ENCODE peak calls at places on chromosomes 11 and 22, in nine cellular contexts. D is heart right ventricle, J is heart left ventricle, F is brain microvascular endothelial cell, N is breast epithelium, W is IMR-90, M is HCT116, K is bronchial epithelial cell, E is spleen. U is an unnamed sample. For H3K36me3 and H3K27me3, the result is how much of the 10 kb centered on the place peaks cover.

GRCh38 chr11:690738-691633 is 4.0 kb downstream of the DEAF1 start:
- DNase-seq in D (no peak), K (no peak), W (no peak), J (no peak), F (no peak), E (no peak), M (no peak), N (no peak), U (no peak)

GRCh38 chr22:32579533-32580220 is 105.1 kb downstream of the FBXO7 start:
- DNase-seq in K (no peak), E (peak), J (peak), F (peak), D (no peak), N (no peak), M (no peak), W (peak), U (peak)

GRCh38 chr11:86577663-86578636 is 94.5 kb downstream of the ME3 start:
- DNase-seq in K (peak), W (peak), E (peak), J (peak), D (peak), N (peak), F (peak), M (peak), U (peak)

GRCh38 chr22:50507421-50507990 is at the start of gene LMF2:
- DNase-seq in E (peak), F (peak), K (peak), M (no peak), D (peak), N (peak), W (no peak), J (peak), U (peak)

GRCh38 chr11:65551572-65552398 is 6.4 kb downstream of the LTBP3 start:
- DNase-seq in J (peak), E (peak), F (no peak), M (peak), W (peak), K (peak), D (no peak), N (no peak), U (no peak)

GRCh38 chr11:9219115-9219514 is 46.0 kb downstream of the DENND5A start:
- DNase-seq in J (no peak), F (no peak), E (no peak), N (no peak), M (no peak), K (no peak), W (peak), D (no peak), U (no peak)

GRCh38 chr11:75743711-75744563 is 24.6 kb upstream of the DGAT2 start:
- DNase-seq in J (peak), K (peak), F (no peak), M (no peak), N (no peak), W (no peak), D (no peak), E (no peak), U (no peak)

GRCh38 chr22:41429232-41429945 is 17.2 kb downstream of the TOB2 start:
- DNase-seq in E (no peak), K (peak), M (no peak), J (no peak), D (no peak), N (no peak), F (no peak), W (no peak), U (no peak)

GRCh38 chr11:124917115-124917637 is 1.9 kb upstream of the HEPN1 start:
- DNase-seq in J (no peak), D (no peak), F (no peak), E (no peak), W (peak), K (peak), M (no peak), N (no peak), U (no peak)

GRCh38 chr22:36911887-36912661 is 1.4 kb upstream of the CSF2RB start:
- DNase-seq in D (no peak), F (no peak), M (no peak), K (no peak), N (peak), J (no peak), W (no peak), E (no peak), U (no peak)

GRCh38 chr11:12377106-12377823 is at the start of gene PARVA:
- DNase-seq in F (peak), N (peak), D (peak), K (peak), J (peak), W (peak), E (no peak), M (peak), U (peak)

GRCh38 chr11:126122863-126123262 is 60.2 kb upstream of the CDON start:
- DNase-seq in N (no peak), E (peak), M (no peak), F (no peak), K (no peak), W (no peak), J (no peak), D (no peak), U (peak)

GRCh38 chr11:7871056-7871455 is 60.0 kb downstream of the OR10A6 start:
- DNase-seq in N (no peak), J (no peak), D (no peak), F (no peak), E (no peak), K (peak), M (no peak), W (peak), U (no peak)

GRCh38 chr11:127806486-127806885 is 780.9 kb downstream of the ETS1 start:
- DNase-seq in K (no peak), E (no peak), W (no peak), J (no peak), D (no peak), F (no peak), M (no peak), N (no peak), U (no peak)

GRCh38 chr11:16604784-16605439 is 133.5 kb upstream of the C11orf58 start:
- DNase-seq in N (no peak), F (peak), J (peak), K (peak), E (peak), M (no peak), W (peak), D (peak), U (no peak)

GRCh38 chr22:31537019-31537535 is 40.7 kb downstream of the SFI1 start:
- DNase-seq in F (no peak), W (no peak), E (no peak), J (no peak), M (no peak), D (no peak), N (no peak), K (no peak), U (no peak)

GRCh38 chr11:78156081-78156844 is 16.8 kb upstream of the ALG8 start:
- DNase-seq in J (no peak), F (no peak), N (no peak), W (no peak), E (peak), M (no peak), D (no peak), K (no peak), U (no peak)

GRCh38 chr11:74138572-74138971 is 32.2 kb downstream of the C2CD3 start:
- DNase-seq in F (peak), D (peak), M (peak), J (peak), W (peak), N (peak), E (no peak), K (peak), U (no peak)

GRCh38 chr11:71478216-71478840 is 25.3 kb downstream of the NADSYN1 start:
- DNase-seq in K (no peak), N (no peak), D (no peak), F (no peak), W (no peak), E (peak), M (no peak), J (no peak), U (no peak)

GRCh38 chr11:71482746-71483364 is 29.9 kb downstream of the NADSYN1 start:
- DNase-seq in F (no peak), N (no peak), D (no peak), M (no peak), J (no peak), E (peak), W (no peak), K (no peak), U (no peak)

GRCh38 chr11:71483689-71484088 is 30.7 kb downstream of the NADSYN1 start:
- DNase-seq in E (no peak), W (no peak), J (no peak), F (no peak), K (no peak), M (no peak), N (no peak), D (no peak), U (no peak)

GRCh38 chr11:71482216-71482615 is 29.2 kb downstream of the NADSYN1 start:
- DNase-seq in J (no peak), E (peak), D (no peak), F (no peak), K (no peak), M (no peak), N (no peak), W (no peak), U (no peak)

DNA sequence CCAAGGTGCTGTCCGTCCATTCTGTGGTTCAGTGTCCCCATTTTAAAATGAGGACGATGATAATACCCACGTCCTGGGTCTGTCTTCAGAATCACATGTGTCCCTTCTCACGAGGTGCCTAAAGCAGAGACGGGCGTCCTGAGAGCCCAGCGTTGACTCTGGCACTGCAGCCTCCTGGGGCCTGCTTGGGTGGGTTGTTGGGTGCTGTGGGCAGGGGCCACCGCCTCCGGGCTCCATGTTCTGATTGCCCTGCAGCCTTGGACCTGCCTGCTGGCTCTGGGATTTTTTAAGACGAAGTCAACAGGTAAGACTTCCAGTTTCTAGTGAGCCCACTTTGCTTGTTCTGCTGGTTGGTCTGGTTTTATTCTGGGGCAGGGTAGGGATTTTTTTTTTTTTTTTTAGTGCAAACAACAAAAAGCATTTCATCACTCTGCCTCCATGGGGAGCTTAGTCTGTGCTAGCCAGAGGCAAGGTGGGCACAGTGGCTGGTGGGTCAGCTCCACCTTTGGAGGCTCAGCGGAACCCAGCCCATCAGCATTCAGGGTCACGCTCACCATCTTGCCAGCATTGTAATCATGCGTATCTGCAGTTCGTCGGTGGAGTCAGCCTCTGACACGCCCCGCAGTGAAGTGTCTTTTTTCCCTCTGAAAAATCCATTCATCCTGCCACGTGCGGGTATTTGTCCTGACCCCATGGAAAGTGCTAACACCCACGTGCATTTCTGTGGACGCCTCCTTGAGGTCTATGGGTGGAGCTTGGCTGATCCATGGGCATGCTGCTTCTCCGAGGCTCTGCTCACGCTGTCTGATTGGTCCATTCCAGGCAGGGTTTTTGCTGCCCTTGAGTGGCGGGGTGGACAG is 28.3 kb downstream of the NADSYN1 start:
- DNase-seq in N (no peak), W (no peak), J (no peak), F (no peak), D (no peak), E (peak), K (peak), M (no peak), U (no peak)
- H3K36me3 ChIP-seq in N (under half), W (half or more), J (under half), F (half or more), D (half or more), E (half or more), K (under half), M (under half), U (under half)

GRCh38 chr11:123517559-123518364 is 87.7 kb downstream of the GRAMD1B start:
- DNase-seq in N (no peak), D (no peak), F (no peak), J (no peak), M (no peak), E (no peak), W (no peak), K (no peak), U (no peak)
- TF ChIP-seq CTCF in N (no peak), D (no peak), F (no peak), J (no peak), M (no peak), E (no peak), W (no peak), K (no peak), U (no peak)

GRCh38 chr22:44379817-44380560 is 67.2 kb upstream of the SHISAL1 start:
- DNase-seq in N (no peak), M (no peak), J (no peak), E (peak), K (no peak), F (no peak), W (no peak), D (no peak), U (no peak)

GRCh38 chr22:44382461-44383038 is 69.8 kb upstream of the SHISAL1 start:
- DNase-seq in D (no peak), M (no peak), E (peak), W (no peak), N (no peak), K (no peak), F (no peak), J (no peak), U (no peak)

GRCh38 chr22:44380716-44381500 is 68.2 kb upstream of the SHISAL1 start:
- DNase-seq in D (no peak), K (no peak), J (no peak), M (no peak), F (no peak), E (peak), W (no peak), N (no peak), U (no peak)

GRCh38 chr22:44383071-44383575 is 70.4 kb upstream of the SHISAL1 start:
- DNase-seq in E (peak), D (no peak), F (no peak), W (no peak), N (no peak), M (no peak), J (no peak), K (no peak), U (no peak)

GRCh38 chr22:44381761-44382454 is 69.2 kb upstream of the SHISAL1 start:
- DNase-seq in K (no peak), W (no peak), N (no peak), E (peak), D (no peak), J (no peak), F (no peak), M (no peak), U (no peak)
- H3K27me3 ChIP-seq in K (under half), W (under half), N (under half), E (under half), D (under half), J (under half), F (under half), M (under half), U (under half)

GRCh38 chr11:69647349-69647748 is 6.4 kb downstream of the CCND1 start:
- DNase-seq in J (no peak), N (no peak), W (no peak), K (no peak), F (no peak), E (peak), M (no peak), D (no peak), U (no peak)

GRCh38 chr11:69648679-69649575 is 8.0 kb downstream of the CCND1 start:
- DNase-seq in K (no peak), E (peak), F (no peak), N (no peak), M (no peak), W (no peak), D (no peak), J (no peak), U (no peak)

GRCh38 chr11:69646493-69647201 is 5.7 kb downstream of the CCND1 start:
- DNase-seq in E (peak), J (no peak), F (no peak), D (no peak), K (no peak), M (no peak), N (no peak), W (no peak), U (no peak)

GRCh38 chr11:69649576-69649900 is 8.6 kb downstream of the CCND1 start:
- DNase-seq in F (no peak), J (no peak), K (no peak), M (no peak), D (no peak), W (no peak), N (no peak), E (no peak), U (no peak)

GRCh38 chr11:69647761-69648497 is 7.0 kb downstream of the CCND1 start:
- DNase-seq in K (no peak), D (no peak), W (no peak), E (peak), N (no peak), F (no peak), J (no peak), M (no peak), U (no peak)
- H3K36me3 ChIP-seq in K (under half), D (half or more), W (half or more), E (under half), N (under half), F (half or more), J (under half), M (half or more), U (under half)

GRCh38 chr22:25420925-25421904 is 143.3 kb upstream of the GRK3 start:
- DNase-seq in J (no peak), E (no peak), K (no peak), F (no peak), D (no peak), W (no peak), M (no peak), N (no peak), U (no peak)
- TF ChIP-seq CTCF in J (peak), E (no peak), K (no peak), F (peak), D (peak), W (peak), M (no peak), N (no peak), U (no peak)